ENCODE peak calls at places on chromosome 22, in eight cellular contexts. J is IMR-90, X is mammary epithelial cell, U is Peyer's patch, T is RWPE2, V is cardiac muscle cell, W is fibroblast of lung, M is esophagus squamous epithelium. P is an unnamed sample. For H3K27me3 and H3K9me3, the result is how much of the 10 kb centered on the place peaks cover.

GRCh38 chr22:40401532-40401931 is 31.1 kb downstream of the SGSM3 start:
- DNase-seq in J (no peak), X (no peak), U (peak), T (no peak), V (no peak), W (no peak), M (no peak), P (no peak)

GRCh38 chr22:33717694-33718396 is 202.4 kb downstream of the LARGE1 start:
- DNase-seq in J (no peak), X (no peak), U (no peak), T (no peak), V (no peak), W (no peak), M (no peak), P (no peak)

GRCh38 chr22:35649026-35649553 is 844 bp downstream of the APOL6 start:
- DNase-seq in J (no peak), X (no peak), U (no peak), T (no peak), V (no peak), W (no peak), M (no peak), P (no peak)

GRCh38 chr22:24011735-24012068 is 598 bp downstream of the CABIN1 start:
- DNase-seq in J (no peak), X (no peak), U (no peak), T (no peak), V (no peak), W (no peak), M (no peak), P (no peak)

GRCh38 chr22:35315855-35316745 is 16.4 kb downstream of the TOM1 start:
- DNase-seq in J (no peak), X (no peak), U (peak), T (peak), V (no peak), W (no peak), M (no peak), P (peak)

GRCh38 chr22:31247726-31248125 is 35.6 kb downstream of the LIMK2 start:
- DNase-seq in J (no peak), X (no peak), U (no peak), T (no peak), V (no peak), W (no peak), M (no peak), P (no peak)

GRCh38 chr22:45290410-45290936 is 5.7 kb downstream of the UPK3A start:
- DNase-seq in J (peak), X (peak), U (peak), T (no peak), V (peak), W (peak), M (no peak), P (no peak)

GRCh38 chr22:19448076-19448607 is 631 bp upstream of the C22orf39 start:
- DNase-seq in J (peak), X (peak), U (peak), T (no peak), V (peak), W (peak), M (no peak), P (no peak)

GRCh38 chr22:39818050-39818449 is 75.5 kb downstream of the ENTHD1 start:
- DNase-seq in J (peak), X (no peak), U (no peak), T (no peak), V (peak), W (peak), M (no peak), P (no peak)

GRCh38 chr22:23069502-23070357 is 589 bp upstream of the GNAZ start:
- DNase-seq in J (peak), X (peak), U (peak), T (peak), V (peak), W (peak), M (peak), P (peak)

GRCh38 chr22:35539910-35540599 is 576 bp upstream of the RASD2 start:
- DNase-seq in J (peak), X (peak), U (peak), T (no peak), V (peak), W (no peak), M (no peak), P (peak)

GRCh38 chr22:19962909-19963806 is 21.5 kb upstream of the TXNRD2 start:
- DNase-seq in J (peak), X (peak), U (peak), T (peak), V (no peak), W (no peak), M (no peak), P (no peak)

GRCh38 chr22:29615705-29616104 is 12.3 kb downstream of the NF2 start:
- DNase-seq in J (peak), X (no peak), U (no peak), T (no peak), V (no peak), W (no peak), M (no peak), P (no peak)

GRCh38 chr22:46349681-46350080 is 14.2 kb downstream of the TRMU start:
- DNase-seq in J (no peak), X (no peak), U (no peak), T (no peak), V (no peak), W (no peak), M (no peak), P (no peak)

GRCh38 chr22:46348099-46348695 is 12.7 kb downstream of the TRMU start:
- DNase-seq in J (no peak), X (no peak), U (no peak), T (no peak), V (no peak), W (no peak), M (no peak), P (no peak)

GRCh38 chr22:46350646-46351045 is 15.1 kb downstream of the TRMU start:
- DNase-seq in J (no peak), X (no peak), U (no peak), T (no peak), V (no peak), W (no peak), M (no peak), P (no peak)

GRCh38 chr22:46350111-46350510 is 14.6 kb downstream of the TRMU start:
- DNase-seq in J (no peak), X (no peak), U (no peak), T (no peak), V (no peak), W (no peak), M (no peak), P (no peak)

DNA sequence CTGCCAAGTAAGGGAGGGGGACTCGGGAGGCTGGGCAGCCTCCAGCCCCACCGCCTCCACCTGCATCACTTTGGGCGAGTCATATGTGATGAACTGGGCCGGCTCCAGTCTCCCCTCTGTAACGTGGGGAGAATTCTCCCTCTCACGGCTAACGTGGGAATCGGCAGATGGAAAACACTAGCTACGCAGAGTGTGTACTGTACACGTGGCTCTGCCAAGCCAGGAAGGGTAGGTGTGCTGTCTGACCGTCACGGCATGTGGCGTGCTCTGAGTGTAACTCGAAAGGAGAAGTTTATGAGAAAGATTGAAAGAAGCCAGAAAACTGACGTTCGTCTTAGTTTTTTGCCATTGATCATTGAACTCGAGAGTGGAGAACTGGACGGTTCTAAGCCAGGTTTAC is 13.7 kb downstream of the TRMU start:
- DNase-seq in J (no peak), X (no peak), U (no peak), T (no peak), V (no peak), W (no peak), M (no peak), P (no peak)
- TF ChIP-seq CTCF in J (no peak), X (no peak), U (no peak), T (no peak), V (no peak), W (no peak), M (no peak), P (no peak)

GRCh38 chr22:26650722-26651421 is 6.5 kb upstream of the MIAT start:
- DNase-seq in J (no peak), X (no peak), U (no peak), T (no peak), V (no peak), W (no peak), M (no peak), P (no peak)
- H3K27me3 ChIP-seq in J (half or more), X (under half), U (under half), T (under half), V (half or more), W (under half), M (under half), P (under half)

DNA sequence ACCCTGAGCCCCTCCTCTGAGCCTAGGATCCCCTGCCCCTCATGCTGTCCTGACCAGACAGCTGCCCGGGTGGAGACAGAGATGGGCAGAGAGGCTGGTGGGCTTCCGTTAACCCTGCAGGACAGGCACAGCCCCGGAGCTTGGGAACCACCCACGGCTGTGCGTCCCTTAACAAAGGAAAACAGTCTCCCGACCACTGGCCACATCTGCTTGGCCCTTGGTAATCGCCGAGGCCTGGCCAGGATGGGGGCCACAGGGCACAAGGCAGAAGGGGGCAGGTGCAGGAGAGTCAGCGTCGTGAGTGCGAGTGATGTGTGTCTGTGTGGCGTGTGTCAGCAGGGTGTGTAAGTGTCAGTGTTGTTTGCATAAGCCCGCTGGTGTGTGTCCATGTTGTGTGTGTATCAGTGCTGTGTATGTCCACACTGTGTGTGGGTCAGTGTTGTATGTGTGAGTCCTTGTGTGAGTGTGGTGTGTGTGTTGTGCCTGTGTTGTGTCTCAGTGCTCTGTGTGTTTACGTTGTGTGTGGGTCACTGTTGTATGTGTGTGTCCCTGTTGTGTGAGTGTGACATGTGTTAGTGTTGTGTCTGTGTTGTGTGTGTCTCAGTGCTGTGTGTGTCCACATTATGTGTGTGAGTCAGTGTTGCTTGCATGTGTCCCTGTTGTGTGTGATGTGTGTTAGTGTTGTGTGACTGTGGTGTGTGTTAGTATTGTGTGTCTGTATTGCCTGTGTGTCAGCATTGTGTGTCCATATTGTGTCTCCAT is 369.5 kb downstream of the BRD1 start:
- DNase-seq in J (no peak), X (no peak), U (peak), T (no peak), V (no peak), W (no peak), M (no peak), P (no peak)
- H3K9me3 ChIP-seq in J (half or more), X (under half), U (under half), T (under half), V (under half), W (under half), M (under half), P (under half)

GRCh38 chr22:36986242-36986821 is 32.9 kb downstream of the TST start:
- DNase-seq in J (no peak), X (no peak), U (peak), T (no peak), V (no peak), W (peak), M (no peak), P (no peak)
- TF ChIP-seq CTCF in J (peak), X (peak), U (peak), T (peak), V (peak), W (peak), M (peak), P (peak)

DNA sequence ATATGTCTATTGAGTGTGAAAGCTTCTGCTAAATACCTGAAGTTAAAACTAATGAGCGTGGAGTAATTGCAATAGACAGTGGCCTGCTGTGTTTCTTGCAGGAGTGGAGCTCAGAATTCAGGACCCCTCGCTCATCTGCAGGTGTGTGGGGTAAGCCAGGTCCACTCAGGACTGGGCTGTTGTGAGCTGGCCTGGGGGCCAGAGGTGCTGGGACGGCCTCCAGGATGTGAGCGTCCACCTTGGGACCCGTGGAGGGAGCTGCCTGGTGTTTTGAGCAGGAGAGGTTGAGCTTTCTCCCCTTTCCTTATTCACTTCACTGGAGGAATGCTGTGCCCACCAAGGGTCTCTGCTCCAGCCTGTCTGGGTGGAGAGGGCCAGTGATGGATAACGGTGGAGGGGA is 681.2 kb downstream of the BRD1 start:
- DNase-seq in J (no peak), X (no peak), U (no peak), T (no peak), V (no peak), W (no peak), M (no peak), P (no peak)
- H3K27me3 ChIP-seq in J (under half), X (under half), U (under half), T (under half), V (under half), W (under half), M (under half), P (under half)

GRCh38 chr22:37154925-37155712 is 5.4 kb upstream of the IL2RB start:
- DNase-seq in J (no peak), X (peak), U (no peak), T (no peak), V (peak), W (no peak), M (no peak), P (no peak)
- H3K9me3 ChIP-seq in J (under half), X (under half), U (under half), T (under half), V (under half), W (under half), M (under half), P (under half)